ENCODE peak calls at places on chromosomes 13 and 19, in six cellular contexts. Y is ureter; W is activated naive CD4-positive, alpha-beta T cell treated with anti-CD3 and anti-CD28 coated beads, Interleukin-2, amount 10 ng/mL, durations not matched to agents 7 days and 5 days; L is AG08396; Q is activated CD4-positive, alpha-beta T cell treated with anti-CD3 and anti-CD28 coated beads, Interleukin-2, amount 50 U/mL, for 1 hour; T is iris pigment epithelial cell. X is an unnamed sample.

GRCh38 chr13:42875448-42876269 is 94.3 kb downstream of the FAM216B start:
- DNase-seq in T (peak), W (no peak), Y (no peak), L (no peak), Q (no peak), X (no peak)

GRCh38 chr19:3396881-3397265 is 30.5 kb downstream of the NFIC start:
- DNase-seq in Q (no peak), Y (no peak), L (no peak), T (no peak), W (no peak), X (no peak)

GRCh38 chr13:42777476-42777875 is 3.9 kb upstream of the FAM216B start:
- DNase-seq in L (no peak), Q (no peak), T (peak), W (no peak), Y (no peak), X (no peak)

GRCh38 chr19:3336680-3337523 is 29.5 kb upstream of the NFIC start:
- DNase-seq in W (no peak), L (peak), Y (peak), Q (no peak), T (peak), X (no peak)

GRCh38 chr13:43805071-43805468 is 18.3 kb upstream of the ENOX1 start:
- DNase-seq in L (peak), Y (no peak), Q (no peak), T (peak), W (no peak), X (no peak)

GRCh38 chr13:19587635-19588300 is 26.4 kb upstream of the TPTE2 start:
- DNase-seq in T (peak), Y (no peak), W (peak), Q (no peak), L (peak), X (no peak)

GRCh38 chr19:17553256-17553655 is 2.2 kb upstream of the COLGALT1 start:
- DNase-seq in L (peak), Y (peak), W (no peak), Q (no peak), T (peak), X (peak)

GRCh38 chr19:7346488-7346971 is 2.2 kb upstream of the ARHGEF18 start:
- DNase-seq in W (no peak), Q (no peak), Y (no peak), L (no peak), T (no peak), X (no peak)

GRCh38 chr13:94335786-94336357 is 143.6 kb downstream of the DCT start:
- DNase-seq in Q (no peak), W (no peak), L (no peak), Y (no peak), T (peak), X (no peak)

GRCh38 chr13:99686944-99687382 is 185.7 kb downstream of the TM9SF2 start:
- DNase-seq in Y (no peak), L (no peak), Q (no peak), W (no peak), T (no peak), X (no peak)

GRCh38 chr19:36196249-36196648 is 18.2 kb downstream of the ZNF565 start:
- DNase-seq in Q (no peak), W (no peak), T (no peak), Y (no peak), L (no peak), X (no peak)

GRCh38 chr19:289651-290538 is 1.3 kb downstream of the PLPP2 start:
- DNase-seq in Q (peak), T (peak), W (peak), L (peak), Y (peak), X (no peak)

GRCh38 chr19:15173746-15174404 is 26.9 kb downstream of the NOTCH3 start:
- DNase-seq in W (peak), L (no peak), Y (no peak), T (peak), Q (no peak), X (no peak)

GRCh38 chr19:50425581-50425980 is 6.8 kb downstream of the SPIB start:
- DNase-seq in W (no peak), T (no peak), Y (no peak), Q (no peak), L (no peak), X (no peak)

GRCh38 chr13:79679334-79679733 is 198.4 kb downstream of the NDFIP2 start:
- DNase-seq in Y (peak), T (peak), Q (no peak), W (peak), L (peak), X (no peak)

GRCh38 chr19:13918726-13919411 is 12.9 kb downstream of the CC2D1A start:
- DNase-seq in T (no peak), Q (no peak), W (no peak), L (no peak), Y (no peak), X (no peak)

GRCh38 chr19:10682397-10683063 is 18.7 kb upstream of the QTRT1 start:
- DNase-seq in T (no peak), L (no peak), Y (no peak), W (no peak), Q (no peak), X (no peak)

GRCh38 chr13:29570058-29570654 is 25.3 kb downstream of the SLC7A1 start:
- DNase-seq in Y (no peak), L (no peak), T (no peak), Q (no peak), W (no peak), X (no peak)

GRCh38 chr19:15379996-15380647 is 535 bp upstream of the AKAP8 start:
- DNase-seq in W (no peak), T (peak), L (peak), Y (peak), Q (no peak), X (no peak)

X was measured in BJ.